ENCODE peak calls at places on chromosome 18, in ten cellular contexts. O is stimulated activated CD4-positive, alpha-beta T cell treated with anti-CD3 and anti-CD28 coated beads, Interleukin-15, amount 100 ng/mL, for 1 hour; N is neuronal stem cell; T is activated effector memory CD4-positive, alpha-beta T cell treated with anti-CD3 and anti-CD28 coated beads, Interleukin-2, amount 50 U/mL, for 16 hours; E is GM13976; V is right atrium auricular region; P is dermis blood vessel endothelial cell; C is A172; D is CD4-positive, alpha-beta T cell; Q is activated CD8-positive, alpha-beta memory T cell treated with anti-CD3 and anti-CD28 coated beads for 24 hours. L is an unnamed sample.

GRCh38 chr18:27242392-27243047 is 57.4 kb upstream of the CHST9 start:
- DNase-seq in N (no peak), V (no peak), P (no peak), C (no peak), D (no peak), Q (no peak), T (no peak), O (no peak), E (no peak), L (no peak)

GRCh38 chr18:59352250-59352855 is 6.7 kb downstream of the LMAN1 start:
- DNase-seq in P (no peak), V (no peak), T (no peak), C (no peak), D (no peak), E (no peak), O (no peak), Q (no peak), N (no peak), L (no peak)

GRCh38 chr18:27136208-27136535 is 48.9 kb downstream of the CHST9 start:
- DNase-seq in V (no peak), O (no peak), N (no peak), Q (no peak), P (no peak), C (peak), E (no peak), D (no peak), T (no peak), L (no peak)

GRCh38 chr18:42514522-42514921 is 559.5 kb downstream of the PIK3C3 start:
- DNase-seq in O (no peak), C (peak), T (no peak), E (no peak), N (no peak), V (no peak), Q (no peak), D (no peak), P (no peak), L (no peak)

GRCh38 chr18:36568487-36568886 is 260.3 kb downstream of the TPGS2 start:
- DNase-seq in O (no peak), N (no peak), Q (no peak), V (no peak), D (no peak), C (no peak), T (no peak), E (no peak), P (no peak), L (no peak)

GRCh38 chr18:11857177-11857887 is 6.1 kb downstream of the CHMP1B start:
- DNase-seq in N (peak), P (peak), C (peak), V (peak), O (no peak), Q (no peak), E (no peak), T (no peak), D (no peak), L (no peak)

GRCh38 chr18:56382541-56382940 is 255.9 kb downstream of the TXNL1 start:
- DNase-seq in E (no peak), P (no peak), V (no peak), O (no peak), T (no peak), C (no peak), Q (no peak), N (no peak), D (no peak), L (no peak)

GRCh38 chr18:24427484-24427883 is 1.0 kb downstream of the IMPACT start:
- DNase-seq in Q (no peak), N (no peak), V (no peak), T (no peak), E (no peak), O (no peak), C (no peak), D (no peak), P (peak), L (no peak)

GRCh38 chr18:47595816-47596501 is 334.5 kb downstream of the SMAD2 start:
- DNase-seq in N (no peak), O (no peak), V (no peak), D (no peak), P (peak), E (peak), Q (no peak), T (no peak), C (no peak), L (no peak)

GRCh38 chr18:55833543-55833942 is 245.6 kb upstream of the TCF4 start:
- DNase-seq in C (peak), E (no peak), N (no peak), P (peak), Q (no peak), V (no peak), O (no peak), T (no peak), D (no peak), L (no peak)

GRCh38 chr18:23280844-23281243 is 145.6 kb downstream of the CABLES1 start:
- DNase-seq in E (no peak), O (no peak), D (no peak), C (no peak), N (no peak), Q (no peak), P (no peak), T (no peak), V (no peak), L (no peak)

GRCh38 chr18:73924316-73924715 is 223.3 kb downstream of the FBXO15 start:
- DNase-seq in D (no peak), P (no peak), Q (no peak), C (no peak), V (no peak), N (no peak), E (no peak), T (no peak), O (no peak), L (no peak)

GRCh38 chr18:68494802-68495560 is 219.9 kb downstream of the TMX3 start:
- DNase-seq in Q (no peak), V (no peak), C (peak), D (no peak), T (no peak), P (no peak), E (no peak), O (no peak), N (no peak), L (no peak)

GRCh38 chr18:24514439-24514838 is 54.0 kb downstream of the HRH4 start:
- DNase-seq in V (no peak), T (no peak), C (peak), Q (no peak), N (peak), E (peak), P (peak), D (no peak), O (no peak), L (no peak)

GRCh38 chr18:47928466-47928865 is 2.0 kb downstream of the SMAD2 start:
- DNase-seq in P (peak), C (no peak), Q (no peak), O (no peak), T (no peak), D (no peak), E (no peak), N (no peak), V (no peak), L (no peak)

GRCh38 chr18:12803069-12803936 is 80.7 kb downstream of the PTPN2 start:
- DNase-seq in E (no peak), N (no peak), D (no peak), V (no peak), T (no peak), P (no peak), O (no peak), Q (no peak), C (no peak), L (no peak)

GRCh38 chr18:5073026-5073944 is 123.8 kb downstream of the AKAIN1 start:
- DNase-seq in C (peak), E (peak), P (peak), V (no peak), O (no peak), N (peak), T (no peak), Q (no peak), D (no peak), L (no peak)

GRCh38 chr18:78905334-78905733 is 74.3 kb upstream of the SALL3 start:
- DNase-seq in C (no peak), P (no peak), T (no peak), O (no peak), V (no peak), D (no peak), E (no peak), N (no peak), Q (no peak), L (no peak)

GRCh38 chr18:7232218-7232617 is 1.3 kb downstream of the LRRC30 start:
- DNase-seq in Q (no peak), V (no peak), P (no peak), E (no peak), N (no peak), O (no peak), C (no peak), T (no peak), D (no peak), L (no peak)

GRCh38 chr18:42201137-42201536 is 246.1 kb downstream of the PIK3C3 start:
- DNase-seq in Q (no peak), E (no peak), D (no peak), V (no peak), T (no peak), P (no peak), C (no peak), O (no peak), N (no peak), L (no peak)

GRCh38 chr18:27838230-27838629 is 338.7 kb downstream of the CDH2 start:
- DNase-seq in V (no peak), E (no peak), C (peak), T (no peak), P (no peak), N (no peak), D (no peak), O (no peak), Q (no peak), L (no peak)

GRCh38 chr18:22172594-22173049 is 3.2 kb downstream of the GATA6 start:
- DNase-seq in Q (no peak), D (no peak), C (no peak), P (peak), O (no peak), T (no peak), E (no peak), V (no peak), N (no peak), L (no peak)

GRCh38 chr18:71707400-71707799 is 836.7 kb downstream of the CBLN2 start:
- DNase-seq in P (no peak), E (no peak), T (no peak), D (no peak), O (no peak), V (no peak), N (no peak), C (no peak), Q (no peak), L (no peak)

GRCh38 chr18:34723143-34723542 is 13.0 kb downstream of the DTNA start:
- DNase-seq in O (no peak), C (no peak), D (no peak), E (no peak), T (no peak), P (no peak), Q (no peak), V (no peak), N (no peak), L (no peak)

GRCh38 chr18:63684718-63685117 is 18.0 kb upstream of the SERPINB11 start:
- DNase-seq in O (no peak), Q (no peak), V (no peak), C (no peak), T (no peak), P (no peak), N (no peak), D (no peak), E (no peak), L (no peak)

GRCh38 chr18:78928076-78928475 is 51.5 kb upstream of the SALL3 start:
- DNase-seq in T (no peak), V (no peak), D (no peak), P (no peak), N (no peak), E (no peak), O (no peak), C (no peak), Q (no peak), L (no peak)

GRCh38 chr18:50816767-50817166 is 3.0 kb downstream of the MRO start:
- DNase-seq in D (no peak), T (no peak), P (no peak), E (peak), C (no peak), N (no peak), Q (no peak), V (no peak), O (no peak), L (no peak)

GRCh38 chr18:63085611-63086010 is 234.0 kb downstream of the BCL2 start:
- DNase-seq in Q (no peak), T (no peak), C (no peak), V (no peak), N (no peak), O (no peak), P (no peak), E (no peak), D (no peak), L (no peak)

GRCh38 chr18:45330170-45330594 is 285.1 kb upstream of the SLC14A2 start:
- DNase-seq in Q (no peak), O (no peak), D (no peak), P (no peak), E (no peak), C (no peak), V (no peak), T (no peak), N (no peak), L (no peak)

GRCh38 chr18:22343613-22344012 is 74.1 kb downstream of the CTAGE1 start:
- DNase-seq in P (no peak), O (no peak), C (no peak), N (no peak), D (no peak), E (no peak), V (no peak), T (no peak), Q (no peak), L (no peak)

L was measured in T-helper 22 cell.